ENCODE peak calls at places on chromosomes 12 and 14, in nine cellular contexts. A, B, V, D, C, I, Y, K and S are unnamed samples.
A peak's percentile ranks its signal among the peaks of the same experiment; 100 is the strongest.

GRCh38 chr14:104249706-104250105 is 111.3 kb downstream of the KIF26A start:
- DNase-seq in K (no peak), A (no peak), Y (no peak), B (no peak), D (no peak), C (no peak), I (no peak), V (no peak), S (peak; percentile 15)

GRCh38 chr14:96351986-96352385 is 11.2 kb downstream of the ATG2B start:
- DNase-seq in Y (no peak), A (no peak), B (no peak), D (no peak), V (no peak), C (no peak), I (no peak), K (no peak), S (no peak)

GRCh38 chr12:114399664-114400211 is 6.2 kb downstream of the TBX5 start:
- DNase-seq in D (no peak), Y (no peak), C (peak; percentile 70), A (no peak), B (no peak), I (no peak), V (peak; percentile 32), K (no peak), S (no peak)

GRCh38 chr12:77049767-77050353 is 15.5 kb downstream of the E2F7 start:
- DNase-seq in D (peak; percentile 47), A (peak; percentile 24), Y (peak; percentile 72), I (no peak), B (peak; percentile 90), C (peak; percentile 74), K (no peak), V (no peak), S (peak; percentile 60)

GRCh38 chr14:90758028-90758889 is 58.0 kb downstream of the TTC7B start:
- DNase-seq in C (peak; percentile 90), V (peak; percentile 95), D (peak; percentile 84), B (peak; percentile 94), K (peak; percentile 86), Y (peak; percentile 84), I (peak; percentile 95), A (peak; percentile 89), S (peak; percentile 93)

GRCh38 chr12:121176826-121177529 is 33.0 kb upstream of the P2RX4 start:
- DNase-seq in C (no peak), K (no peak), D (no peak), Y (no peak), I (no peak), B (peak; percentile 75), V (no peak), A (no peak), S (no peak)

GRCh38 chr12:63889236-63889635 is 44.7 kb downstream of the SRGAP1 start:
- DNase-seq in B (no peak), A (no peak), V (no peak), D (peak; percentile 11), I (no peak), C (no peak), K (no peak), Y (peak; percentile 60), S (no peak)

GRCh38 chr14:72665259-72665658 is 228.6 kb downstream of the DPF3 start:
- DNase-seq in C (no peak), B (peak; percentile 96), V (no peak), Y (peak; percentile 96), K (peak; percentile 93), D (peak; percentile 99), A (no peak), I (no peak), S (no peak)

GRCh38 chr12:49296836-49297694 is 2.1 kb downstream of the PRPH start:
- DNase-seq in A (peak; percentile 14), D (no peak), B (no peak), K (no peak), I (no peak), V (no peak), C (peak; percentile 65), Y (no peak), S (peak; percentile 52)

GRCh38 chr12:80413462-80413861 is 30.6 kb upstream of the PTPRQ start:
- DNase-seq in K (no peak), Y (no peak), A (no peak), B (no peak), I (no peak), V (no peak), C (no peak), D (peak; percentile 6), S (no peak)

GRCh38 chr14:103214461-103214958 is 91.2 kb downstream of the TNFAIP2 start:
- DNase-seq in I (no peak), A (no peak), Y (no peak), D (no peak), V (no peak), B (no peak), C (no peak), K (no peak), S (no peak)

GRCh38 chr12:132356686-132357622 is 27.6 kb upstream of the GALNT9 start:
- DNase-seq in V (no peak), K (no peak), I (no peak), D (peak; percentile 80), B (peak; percentile 87), A (no peak), Y (peak; percentile 69), C (no peak), S (no peak)

GRCh38 chr12:90126125-90126524 is 417.5 kb upstream of the ATP2B1 start:
- DNase-seq in D (no peak), A (no peak), Y (peak; percentile 10), V (no peak), C (no peak), K (no peak), B (no peak), I (no peak), S (no peak)

GRCh38 chr12:77924703-77925102 is 94.0 kb downstream of the NAV3 start:
- DNase-seq in D (peak; percentile 53), V (no peak), C (no peak), A (no peak), B (no peak), K (peak; percentile 77), Y (peak; percentile 57), I (no peak), S (no peak)

GRCh38 chr12:116559330-116560080 is at the start of gene MAP1LC3B2:
- DNase-seq in Y (peak; percentile 88), K (no peak), B (no peak), I (no peak), A (peak; percentile 71), V (peak; percentile 12), D (peak; percentile 98), C (no peak), S (peak; percentile 90)

GRCh38 chr12:124842800-124843510 is 20.7 kb downstream of the SCARB1 start:
- DNase-seq in D (no peak), K (no peak), V (no peak), I (no peak), Y (no peak), C (no peak), B (peak; percentile 14), A (no peak), S (no peak)

GRCh38 chr12:29783773-29784666 is at the start of gene TMTC1:
- DNase-seq in V (peak; percentile 69), I (peak; percentile 74), D (peak; percentile 39), B (peak; percentile 66), K (peak; percentile 22), Y (peak; percentile 20), C (peak; percentile 65), A (no peak), S (no peak)

GRCh38 chr12:123019841-123020138 is 39.3 kb downstream of the ARL6IP4 start:
- DNase-seq in D (no peak), A (no peak), V (no peak), B (no peak), I (no peak), Y (no peak), C (no peak), K (no peak), S (no peak)

GRCh38 chr12:121290410-121290809 is 6.1 kb downstream of the CAMKK2 start:
- DNase-seq in B (no peak), A (no peak), D (no peak), V (no peak), I (no peak), Y (no peak), K (no peak), C (no peak), S (no peak)

GRCh38 chr14:62158779-62159178 is 396.6 kb downstream of the SNAPC1 start:
- DNase-seq in K (no peak), V (no peak), Y (no peak), C (no peak), D (no peak), A (no peak), I (no peak), B (no peak), S (no peak)

GRCh38 chr14:30573203-30573814 is 14.4 kb downstream of the G2E3 start:
- DNase-seq in D (no peak), C (no peak), B (peak; percentile 79), V (no peak), K (no peak), A (no peak), Y (peak; percentile 68), I (no peak), S (no peak)

GRCh38 chr14:70901218-70901772 is 6.0 kb upstream of the PCNX1 start:
- DNase-seq in I (no peak), Y (peak; percentile 79), D (peak; percentile 38), B (no peak), C (no peak), V (no peak), A (no peak), K (no peak), S (no peak)

GRCh38 chr12:86838709-86839108 is 582.5 kb upstream of the MGAT4C start:
- DNase-seq in I (no peak), Y (no peak), A (no peak), B (no peak), K (no peak), V (no peak), C (no peak), D (no peak), S (no peak)

GRCh38 chr12:2461645-2462044 is 333.1 kb upstream of the FKBP4 start:
- DNase-seq in A (no peak), V (no peak), K (no peak), D (no peak), B (no peak), I (no peak), Y (no peak), C (no peak), S (no peak)

GRCh38 chr12:7951671-7952070 is 15.7 kb upstream of the SLC2A3 start:
- DNase-seq in Y (peak; percentile 60), D (no peak), I (no peak), A (no peak), B (no peak), V (no peak), C (no peak), K (no peak), S (no peak)

GRCh38 chr12:52836042-52836466 is 1.9 kb upstream of the KRT79 start:
- DNase-seq in D (peak; percentile 75), V (no peak), B (peak; percentile 55), I (no peak), C (no peak), Y (peak; percentile 39), A (no peak), K (no peak), S (no peak)

GRCh38 chr12:39722511-39722910 is 102.9 kb upstream of the ABCD2 start:
- DNase-seq in K (no peak), D (no peak), A (no peak), B (no peak), C (no peak), V (no peak), Y (no peak), I (no peak), S (no peak)

GRCh38 chr14:100386846-100387245 is 63.7 kb downstream of the SLC25A47 start:
- DNase-seq in D (no peak), Y (no peak), K (no peak), A (no peak), B (no peak), V (no peak), C (no peak), I (no peak), S (no peak)

GRCh38 chr14:23154876-23155587 is 28.4 kb downstream of the SLC7A8 start:
- DNase-seq in C (no peak), V (no peak), B (peak; percentile 30), Y (peak; percentile 94), K (peak; percentile 81), D (peak; percentile 81), A (no peak), I (peak; percentile 83), S (no peak)

GRCh38 chr12:51318846-51319570 is 5.0 kb downstream of the BIN2 start:
- DNase-seq in A (peak; percentile 53), C (no peak), B (no peak), I (no peak), V (no peak), K (no peak), D (no peak), Y (no peak), S (peak; percentile 62)

GRCh38 chr12:130870442-130871285 is 1.2 kb upstream of the RAN start:
- DNase-seq in Y (peak; percentile 98), B (peak; percentile 61), A (peak; percentile 65), K (no peak), D (peak; percentile 36), V (peak; percentile 44), I (peak; percentile 66), C (peak; percentile 7), S (peak; percentile 75)